ENCODE peak calls at places on chromosomes 4 and X, in ten cellular contexts. One of them, this sample, is unnamed.

GRCh38 chr4:75745192-75745591 is 20.8 kb downstream of the USO1 start:
- DNase-seq in Right ventricle myocardium inferior: no peak
- DNase-seq in psoas muscle: no peak
- DNase-seq in H7: no peak
- DNase-seq in HEK293T: no peak
- DNase-seq in CD14-positive monocyte: no peak
- DNase-seq in HTR-8/SVneo: no peak
- DNase-seq in AG08396: no peak
- DNase-seq in Daoy: no peak
- DNase-seq in activated T-cell treated with anti-CD3 and anti-CD28 coated beads for 1 hour: no peak
- DNase-seq in this sample: peak

GRCh38 chr4:147423229-147423628 is 57.7 kb upstream of the EDNRA start:
- DNase-seq in CD14-positive monocyte: no peak
- DNase-seq in HTR-8/SVneo: no peak
- DNase-seq in AG08396: no peak
- DNase-seq in HEK293T: no peak
- DNase-seq in activated T-cell treated with anti-CD3 and anti-CD28 coated beads for 1 hour: no peak
- DNase-seq in Daoy: no peak
- DNase-seq in psoas muscle: no peak
- DNase-seq in Right ventricle myocardium inferior: no peak
- DNase-seq in H7: no peak
- DNase-seq in this sample: peak

GRCh38 chr4:95232358-95233156 is 316.2 kb downstream of the UNC5C start:
- DNase-seq in CD14-positive monocyte: no peak
- DNase-seq in H7: no peak
- DNase-seq in Right ventricle myocardium inferior: no peak
- DNase-seq in HEK293T: no peak
- DNase-seq in psoas muscle: no peak
- DNase-seq in Daoy: no peak
- DNase-seq in activated T-cell treated with anti-CD3 and anti-CD28 coated beads for 1 hour: no peak
- DNase-seq in HTR-8/SVneo: no peak
- DNase-seq in AG08396: no peak
- DNase-seq in this sample: no peak

GRCh38 chrX:106948641-106949040 is 28.4 kb downstream of the CLDN2 start:
- DNase-seq in AG08396: no peak
- DNase-seq in H7: no peak
- DNase-seq in CD14-positive monocyte: no peak
- DNase-seq in psoas muscle: no peak
- DNase-seq in Daoy: no peak
- DNase-seq in HEK293T: no peak
- DNase-seq in Right ventricle myocardium inferior: no peak
- DNase-seq in HTR-8/SVneo: no peak
- DNase-seq in activated T-cell treated with anti-CD3 and anti-CD28 coated beads for 1 hour: no peak
- DNase-seq in this sample: peak

GRCh38 chr4:113979157-113979972 is at the start of gene ARSJ:
- DNase-seq in HTR-8/SVneo: peak
- DNase-seq in Right ventricle myocardium inferior: peak
- DNase-seq in HEK293T: peak
- DNase-seq in psoas muscle: peak
- DNase-seq in CD14-positive monocyte: no peak
- DNase-seq in Daoy: peak
- DNase-seq in activated T-cell treated with anti-CD3 and anti-CD28 coated beads for 1 hour: no peak
- DNase-seq in AG08396: peak
- DNase-seq in H7: peak
- DNase-seq in this sample: peak

GRCh38 chr4:960140-960735 is 13.1 kb downstream of the DGKQ start:
- DNase-seq in Right ventricle myocardium inferior: peak
- DNase-seq in CD14-positive monocyte: no peak
- DNase-seq in activated T-cell treated with anti-CD3 and anti-CD28 coated beads for 1 hour: no peak
- DNase-seq in HTR-8/SVneo: no peak
- DNase-seq in psoas muscle: no peak
- DNase-seq in AG08396: no peak
- DNase-seq in Daoy: no peak
- DNase-seq in HEK293T: no peak
- DNase-seq in H7: peak
- DNase-seq in this sample: no peak

GRCh38 chr4:143473334-143474126 is 40.0 kb upstream of the SMARCA5 start:
- DNase-seq in AG08396: no peak
- DNase-seq in H7: no peak
- DNase-seq in HTR-8/SVneo: no peak
- DNase-seq in CD14-positive monocyte: no peak
- DNase-seq in HEK293T: no peak
- DNase-seq in Right ventricle myocardium inferior: no peak
- DNase-seq in Daoy: no peak
- DNase-seq in psoas muscle: no peak
- DNase-seq in activated T-cell treated with anti-CD3 and anti-CD28 coated beads for 1 hour: no peak
- DNase-seq in this sample: no peak

GRCh38 chr4:8005814-8006215 is 66.2 kb upstream of the AFAP1 start:
- DNase-seq in CD14-positive monocyte: no peak
- DNase-seq in psoas muscle: no peak
- DNase-seq in Right ventricle myocardium inferior: no peak
- DNase-seq in Daoy: no peak
- DNase-seq in H7: no peak
- DNase-seq in HEK293T: no peak
- DNase-seq in HTR-8/SVneo: no peak
- DNase-seq in AG08396: no peak
- DNase-seq in activated T-cell treated with anti-CD3 and anti-CD28 coated beads for 1 hour: no peak
- DNase-seq in this sample: no peak

GRCh38 chr4:153212755-153213154 is 8.5 kb downstream of the TRIM2 start:
- DNase-seq in CD14-positive monocyte: no peak
- DNase-seq in HEK293T: no peak
- DNase-seq in Daoy: no peak
- DNase-seq in HTR-8/SVneo: no peak
- DNase-seq in Right ventricle myocardium inferior: no peak
- DNase-seq in activated T-cell treated with anti-CD3 and anti-CD28 coated beads for 1 hour: no peak
- DNase-seq in H7: no peak
- DNase-seq in AG08396: no peak
- DNase-seq in psoas muscle: no peak
- DNase-seq in this sample: peak

GRCh38 chrX:145727476-145727875 is 90.2 kb upstream of the SLITRK2 start:
- DNase-seq in CD14-positive monocyte: no peak
- DNase-seq in psoas muscle: no peak
- DNase-seq in Daoy: no peak
- DNase-seq in AG08396: no peak
- DNase-seq in activated T-cell treated with anti-CD3 and anti-CD28 coated beads for 1 hour: no peak
- DNase-seq in HTR-8/SVneo: no peak
- DNase-seq in H7: no peak
- DNase-seq in Right ventricle myocardium inferior: no peak
- DNase-seq in HEK293T: no peak
- DNase-seq in this sample: no peak

GRCh38 chrX:129040124-129040523 is 483.2 kb downstream of the SMARCA1 start:
- DNase-seq in Right ventricle myocardium inferior: no peak
- DNase-seq in HEK293T: no peak
- DNase-seq in H7: no peak
- DNase-seq in HTR-8/SVneo: no peak
- DNase-seq in Daoy: no peak
- DNase-seq in activated T-cell treated with anti-CD3 and anti-CD28 coated beads for 1 hour: no peak
- DNase-seq in AG08396: no peak
- DNase-seq in psoas muscle: no peak
- DNase-seq in CD14-positive monocyte: no peak
- DNase-seq in this sample: no peak

GRCh38 chr4:56871357-56871993 is 36.2 kb upstream of the REST start:
- DNase-seq in Right ventricle myocardium inferior: peak
- DNase-seq in AG08396: no peak
- DNase-seq in H7: peak
- DNase-seq in Daoy: no peak
- DNase-seq in HTR-8/SVneo: no peak
- DNase-seq in HEK293T: no peak
- DNase-seq in psoas muscle: peak
- DNase-seq in activated T-cell treated with anti-CD3 and anti-CD28 coated beads for 1 hour: no peak
- DNase-seq in CD14-positive monocyte: no peak
- DNase-seq in this sample: peak

GRCh38 chr4:19752600-19752999 is 499.1 kb upstream of the SLIT2 start:
- DNase-seq in AG08396: no peak
- DNase-seq in psoas muscle: no peak
- DNase-seq in HEK293T: peak
- DNase-seq in H7: no peak
- DNase-seq in activated T-cell treated with anti-CD3 and anti-CD28 coated beads for 1 hour: no peak
- DNase-seq in HTR-8/SVneo: no peak
- DNase-seq in Daoy: no peak
- DNase-seq in CD14-positive monocyte: no peak
- DNase-seq in Right ventricle myocardium inferior: no peak
- DNase-seq in this sample: no peak

GRCh38 chr4:76546282-76547166 is 111.5 kb downstream of the SHROOM3 start:
- DNase-seq in activated T-cell treated with anti-CD3 and anti-CD28 coated beads for 1 hour: no peak
- DNase-seq in Daoy: peak
- DNase-seq in AG08396: peak
- DNase-seq in CD14-positive monocyte: no peak
- DNase-seq in psoas muscle: no peak
- DNase-seq in HEK293T: no peak
- DNase-seq in HTR-8/SVneo: peak
- DNase-seq in Right ventricle myocardium inferior: no peak
- DNase-seq in H7: no peak
- DNase-seq in this sample: peak

GRCh38 chrX:127038065-127038464 is 218.5 kb downstream of the PRR32 start:
- DNase-seq in HTR-8/SVneo: no peak
- DNase-seq in Right ventricle myocardium inferior: no peak
- DNase-seq in Daoy: no peak
- DNase-seq in AG08396: no peak
- DNase-seq in HEK293T: peak
- DNase-seq in H7: peak
- DNase-seq in CD14-positive monocyte: no peak
- DNase-seq in psoas muscle: no peak
- DNase-seq in activated T-cell treated with anti-CD3 and anti-CD28 coated beads for 1 hour: no peak
- DNase-seq in this sample: no peak

GRCh38 chrX:64850371-64851082 is 125.7 kb downstream of the ZC4H2 start:
- DNase-seq in activated T-cell treated with anti-CD3 and anti-CD28 coated beads for 1 hour: no peak
- DNase-seq in Right ventricle myocardium inferior: no peak
- DNase-seq in H7: no peak
- DNase-seq in CD14-positive monocyte: no peak
- DNase-seq in HTR-8/SVneo: no peak
- DNase-seq in AG08396: no peak
- DNase-seq in Daoy: no peak
- DNase-seq in psoas muscle: no peak
- DNase-seq in HEK293T: no peak
- DNase-seq in this sample: no peak

GRCh38 chr4:3420606-3420955 is 21.2 kb upstream of the HGFAC start:
- DNase-seq in Daoy: no peak
- DNase-seq in psoas muscle: peak
- DNase-seq in AG08396: no peak
- DNase-seq in activated T-cell treated with anti-CD3 and anti-CD28 coated beads for 1 hour: no peak
- DNase-seq in Right ventricle myocardium inferior: peak
- DNase-seq in HTR-8/SVneo: no peak
- DNase-seq in HEK293T: no peak
- DNase-seq in H7: no peak
- DNase-seq in CD14-positive monocyte: no peak
- DNase-seq in this sample: no peak